ENCODE peak calls at places on chromosomes 6 and 20, in four cellular contexts. One of them, this sample, is unnamed.

GRCh38 chr20:5039255-5039657 is 37.9 kb upstream of the SLC23A2 start:
- DNase-seq in EL: no peak
- DNase-seq in central memory CD8-positive, alpha-beta T cell: peak
- DNase-seq in globus pallidus: no peak
- DNase-seq in this sample: no peak

GRCh38 chr6:166008441-166009369 is 158.9 kb downstream of the TBXT start:
- DNase-seq in EL: peak
- DNase-seq in central memory CD8-positive, alpha-beta T cell: no peak
- DNase-seq in globus pallidus: no peak
- DNase-seq in this sample: no peak

GRCh38 chr6:63261820-63262219 is 50.6 kb downstream of the FKBP1C start:
- DNase-seq in EL: no peak
- DNase-seq in central memory CD8-positive, alpha-beta T cell: no peak
- DNase-seq in globus pallidus: no peak
- DNase-seq in this sample: no peak

GRCh38 chr6:170108456-170108855 is 182.4 kb downstream of the DLL1 start:
- DNase-seq in EL: no peak
- DNase-seq in central memory CD8-positive, alpha-beta T cell: no peak
- DNase-seq in globus pallidus: no peak
- DNase-seq in this sample: no peak

GRCh38 chr20:6828794-6829423 is 61.4 kb downstream of the BMP2 start:
- DNase-seq in EL: peak
- DNase-seq in central memory CD8-positive, alpha-beta T cell: no peak
- DNase-seq in globus pallidus: peak
- DNase-seq in this sample: peak

GRCh38 chr6:1604347-1604990 is 5.2 kb upstream of the FOXC1 start:
- DNase-seq in EL: peak
- DNase-seq in central memory CD8-positive, alpha-beta T cell: peak
- DNase-seq in globus pallidus: no peak
- DNase-seq in this sample: peak

GRCh38 chr20:23155141-23155590 is 69.0 kb upstream of the CD93 start:
- DNase-seq in EL: no peak
- DNase-seq in central memory CD8-positive, alpha-beta T cell: no peak
- DNase-seq in globus pallidus: no peak
- DNase-seq in this sample: no peak

GRCh38 chr6:63899550-63899949 is 263.9 kb downstream of the PHF3 start:
- DNase-seq in EL: no peak
- DNase-seq in central memory CD8-positive, alpha-beta T cell: no peak
- DNase-seq in globus pallidus: no peak
- DNase-seq in this sample: no peak

GRCh38 chr6:89411019-89411268 is 1.1 kb downstream of the RRAGD start:
- DNase-seq in EL: no peak
- DNase-seq in central memory CD8-positive, alpha-beta T cell: no peak
- DNase-seq in globus pallidus: no peak
- DNase-seq in this sample: no peak

GRCh38 chr20:18288748-18289705 is 700 bp downstream of the ZNF133 start:
- DNase-seq in EL: peak
- DNase-seq in central memory CD8-positive, alpha-beta T cell: no peak
- DNase-seq in globus pallidus: no peak
- DNase-seq in this sample: peak

GRCh38 chr6:31940256-31940664 is 5.6 kb upstream of the CFB start:
- DNase-seq in EL: peak
- DNase-seq in central memory CD8-positive, alpha-beta T cell: no peak
- DNase-seq in globus pallidus: no peak
- DNase-seq in this sample: no peak

GRCh38 chr20:17594443-17594842 is 24.6 kb downstream of the DSTN start:
- DNase-seq in EL: no peak
- DNase-seq in central memory CD8-positive, alpha-beta T cell: no peak
- DNase-seq in globus pallidus: no peak
- DNase-seq in this sample: peak

GRCh38 chr6:149118737-149119653 is 198.5 kb upstream of the TAB2 start:
- DNase-seq in EL: no peak
- DNase-seq in central memory CD8-positive, alpha-beta T cell: no peak
- DNase-seq in globus pallidus: no peak
- DNase-seq in this sample: no peak

GRCh38 chr6:26660096-26660425 is 515 bp upstream of the ZNF322 start:
- DNase-seq in EL: no peak
- DNase-seq in central memory CD8-positive, alpha-beta T cell: no peak
- DNase-seq in globus pallidus: no peak
- DNase-seq in this sample: peak

GRCh38 chr20:58994390-58995159 is 12.5 kb downstream of the CTSZ start:
- DNase-seq in EL: no peak
- DNase-seq in central memory CD8-positive, alpha-beta T cell: no peak
- DNase-seq in globus pallidus: no peak
- DNase-seq in this sample: no peak

GRCh38 chr6:155142163-155142901 is 121.5 kb upstream of the CLDN20 start:
- DNase-seq in EL: no peak
- DNase-seq in central memory CD8-positive, alpha-beta T cell: no peak
- DNase-seq in globus pallidus: no peak
- DNase-seq in this sample: peak

GRCh38 chr6:161922631-161923119 is 648.8 kb upstream of the AGPAT4 start:
- DNase-seq in EL: peak
- DNase-seq in central memory CD8-positive, alpha-beta T cell: no peak
- DNase-seq in globus pallidus: peak
- DNase-seq in this sample: peak

GRCh38 chr6:8108031-8108660 is 5.8 kb upstream of the EEF1E1 start:
- DNase-seq in EL: peak
- DNase-seq in central memory CD8-positive, alpha-beta T cell: no peak
- DNase-seq in globus pallidus: peak
- DNase-seq in this sample: peak

GRCh38 chr20:58024241-58024721 is 204.2 kb downstream of the ANKRD60 start:
- DNase-seq in EL: no peak
- DNase-seq in central memory CD8-positive, alpha-beta T cell: no peak
- DNase-seq in globus pallidus: no peak
- DNase-seq in this sample: no peak

GRCh38 chr6:8172510-8172909 is 70.2 kb upstream of the EEF1E1 start:
- DNase-seq in EL: no peak
- DNase-seq in central memory CD8-positive, alpha-beta T cell: no peak
- DNase-seq in globus pallidus: no peak
- DNase-seq in this sample: no peak

GRCh38 chr6:727796-728195 is 34.9 kb upstream of the EXOC2 start:
- DNase-seq in EL: no peak
- DNase-seq in central memory CD8-positive, alpha-beta T cell: no peak
- DNase-seq in globus pallidus: peak
- DNase-seq in this sample: no peak

GRCh38 chr20:14617123-14617522 is 279.7 kb upstream of the FLRT3 start:
- DNase-seq in EL: no peak
- DNase-seq in central memory CD8-positive, alpha-beta T cell: no peak
- DNase-seq in globus pallidus: no peak
- DNase-seq in this sample: no peak

GRCh38 chr6:26193467-26194328 is 106.5 kb downstream of the HFE start:
- DNase-seq in EL: no peak
- DNase-seq in central memory CD8-positive, alpha-beta T cell: no peak
- DNase-seq in globus pallidus: no peak
- DNase-seq in this sample: no peak

GRCh38 chr20:49276201-49276894 is 1.5 kb downstream of the ZNFX1 start:
- DNase-seq in EL: peak
- DNase-seq in central memory CD8-positive, alpha-beta T cell: no peak
- DNase-seq in globus pallidus: no peak
- DNase-seq in this sample: peak

GRCh38 chr20:25037288-25038102 is 20.4 kb downstream of the ACSS1 start:
- DNase-seq in EL: no peak
- DNase-seq in central memory CD8-positive, alpha-beta T cell: no peak
- DNase-seq in globus pallidus: no peak
- DNase-seq in this sample: no peak

GRCh38 chr6:11615214-11615602 is 77.7 kb downstream of the TMEM170B start:
- DNase-seq in EL: peak
- DNase-seq in central memory CD8-positive, alpha-beta T cell: no peak
- DNase-seq in globus pallidus: no peak
- DNase-seq in this sample: peak

GRCh38 chr6:68196645-68197044 is 438.4 kb upstream of the ADGRB3 start:
- DNase-seq in EL: no peak
- DNase-seq in central memory CD8-positive, alpha-beta T cell: no peak
- DNase-seq in globus pallidus: no peak
- DNase-seq in this sample: no peak

GRCh38 chr6:157996918-157997702 is 15.4 kb downstream of the SYNJ2 start:
- DNase-seq in EL: no peak
- DNase-seq in central memory CD8-positive, alpha-beta T cell: no peak
- DNase-seq in globus pallidus: peak
- DNase-seq in this sample: no peak

GRCh38 chr6:53241936-53242335 is 93.3 kb upstream of the GCM1 start:
- DNase-seq in EL: no peak
- DNase-seq in central memory CD8-positive, alpha-beta T cell: no peak
- DNase-seq in globus pallidus: peak
- DNase-seq in this sample: no peak

GRCh38 chr6:52049252-52050050 is 38.0 kb downstream of the PKHD1 start:
- DNase-seq in EL: peak
- DNase-seq in central memory CD8-positive, alpha-beta T cell: no peak
- DNase-seq in globus pallidus: peak
- DNase-seq in this sample: peak

GRCh38 chr6:106477790-106478189 is 117.3 kb downstream of the CRYBG1 start:
- DNase-seq in EL: no peak
- DNase-seq in central memory CD8-positive, alpha-beta T cell: no peak
- DNase-seq in globus pallidus: no peak
- DNase-seq in this sample: no peak

GRCh38 chr20:46348231-46348803 is 40.0 kb upstream of the CDH22 start:
- DNase-seq in EL: no peak
- DNase-seq in central memory CD8-positive, alpha-beta T cell: no peak
- DNase-seq in globus pallidus: no peak
- DNase-seq in this sample: no peak

GRCh38 chr6:27994616-27995015 is 37.6 kb downstream of the OR2B6 start:
- DNase-seq in EL: no peak
- DNase-seq in central memory CD8-positive, alpha-beta T cell: no peak
- DNase-seq in globus pallidus: no peak
- DNase-seq in this sample: no peak

GRCh38 chr20:33677991-33678431 is 3.8 kb upstream of the NECAB3 start:
- DNase-seq in EL: no peak
- DNase-seq in central memory CD8-positive, alpha-beta T cell: no peak
- DNase-seq in globus pallidus: no peak
- DNase-seq in this sample: no peak

GRCh38 chr6:36314221-36315014 is 22.3 kb downstream of the BNIP5 start:
- DNase-seq in EL: peak
- DNase-seq in central memory CD8-positive, alpha-beta T cell: no peak
- DNase-seq in globus pallidus: no peak
- DNase-seq in this sample: no peak

GRCh38 chr20:54680872-54681297 is 205.5 kb downstream of the DOK5 start:
- DNase-seq in EL: peak
- DNase-seq in central memory CD8-positive, alpha-beta T cell: no peak
- DNase-seq in globus pallidus: peak
- DNase-seq in this sample: peak

GRCh38 chr6:7554533-7555275 is 13.2 kb downstream of the DSP start:
- DNase-seq in EL: no peak
- DNase-seq in central memory CD8-positive, alpha-beta T cell: no peak
- DNase-seq in globus pallidus: no peak
- DNase-seq in this sample: no peak

GRCh38 chr20:41218466-41218865 is 81.1 kb downstream of the PLCG1 start:
- DNase-seq in EL: peak
- DNase-seq in central memory CD8-positive, alpha-beta T cell: no peak
- DNase-seq in globus pallidus: no peak
- DNase-seq in this sample: peak

GRCh38 chr20:61369731-61370520 is 117.9 kb downstream of the CDH4 start:
- DNase-seq in EL: no peak
- DNase-seq in central memory CD8-positive, alpha-beta T cell: no peak
- DNase-seq in globus pallidus: no peak
- DNase-seq in this sample: no peak

GRCh38 chr6:106519460-106520394 is 109.6 kb downstream of the RTN4IP1 start:
- DNase-seq in EL: peak
- DNase-seq in central memory CD8-positive, alpha-beta T cell: peak
- DNase-seq in globus pallidus: no peak
- DNase-seq in this sample: peak